ENCODE peak calls at places on chromosomes 5 and 9, in six cellular contexts. B is A549, O is endothelial cell of umbilical vein, X is tibial nerve, H is uterus, K is H1. P is an unnamed sample. For H3K4me1, the result is how much of the 10 kb centered on the place peaks cover.

GRCh38 chr9:116589392-116590354 is 97.4 kb upstream of the TRIM32 start:
- DNase-seq in B (peak), O (peak), X (no peak), H (no peak), K (peak), P (no peak)

GRCh38 chr5:144598451-144599068 is 427.9 kb downstream of the KCTD16 start:
- DNase-seq in B (no peak), O (no peak), X (no peak), H (no peak), K (no peak), P (no peak)

GRCh38 chr9:111914749-111915424 is 18.3 kb downstream of the UGCG start:
- DNase-seq in B (no peak), O (peak), X (no peak), H (no peak), K (no peak), P (no peak)

GRCh38 chr5:14945450-14945849 is 73.9 kb upstream of the ANKH start:
- DNase-seq in B (peak), O (no peak), X (no peak), H (no peak), K (no peak), P (no peak)

GRCh38 chr9:106872641-106873040 is 9.7 kb downstream of the ZNF462 start:
- DNase-seq in B (no peak), O (no peak), X (no peak), H (no peak), K (no peak), P (no peak)

GRCh38 chr9:104334549-104334948 is 169.5 kb upstream of the OR13F1 start:
- DNase-seq in B (no peak), O (no peak), X (no peak), H (no peak), K (no peak), P (no peak)

GRCh38 chr9:89669361-89669842 is 64.6 kb downstream of the GADD45G start:
- DNase-seq in B (no peak), O (no peak), X (no peak), H (no peak), K (no peak), P (no peak)

GRCh38 chr5:128494516-128494915 is 43.5 kb downstream of the FBN2 start:
- DNase-seq in B (peak), O (no peak), X (no peak), H (no peak), K (no peak), P (no peak)

GRCh38 chr5:78162253-78162862 is 132.1 kb downstream of the AP3B1 start:
- DNase-seq in B (peak), O (peak), X (no peak), H (no peak), K (no peak), P (no peak)

GRCh38 chr9:111039203-111039907 is 1.1 kb upstream of the LPAR1 start:
- DNase-seq in B (no peak), O (no peak), X (no peak), H (no peak), K (no peak), P (peak)

GRCh38 chr5:18802336-18802735 is 1168.1 kb downstream of the TAF11L14 start:
- DNase-seq in B (no peak), O (no peak), X (no peak), H (no peak), K (no peak), P (no peak)

GRCh38 chr5:137706841-137707240 is 29.0 kb downstream of the KLHL3 start:
- DNase-seq in B (no peak), O (peak), X (no peak), H (no peak), K (no peak), P (no peak)

GRCh38 chr5:103132684-103133083 is 12.6 kb downstream of the PPIP5K2 start:
- DNase-seq in B (no peak), O (no peak), X (no peak), H (no peak), K (no peak), P (no peak)

GRCh38 chr9:98335666-98336065 is 80.2 kb upstream of the TBC1D2 start:
- DNase-seq in B (no peak), O (no peak), X (no peak), H (no peak), K (no peak), P (no peak)

GRCh38 chr5:107268241-107268640 is 402.5 kb downstream of the EFNA5 start:
- DNase-seq in B (no peak), O (peak), X (no peak), H (no peak), K (no peak), P (no peak)

GRCh38 chr5:9387879-9388278 is 158.0 kb downstream of the SEMA5A start:
- DNase-seq in B (no peak), O (no peak), X (no peak), H (no peak), K (no peak), P (no peak)

GRCh38 chr5:143400541-143401252 is 2.8 kb downstream of the NR3C1 start:
- DNase-seq in B (peak), O (peak), X (no peak), H (no peak), K (no peak), P (no peak)
- H3K4me3 ChIP-seq in B (peak), O (no peak), X (peak), H (peak), K (no peak), P (no peak)

GRCh38 chr9:6566409-6567139 is 79.0 kb downstream of the GLDC start:
- DNase-seq in B (peak), O (peak), X (no peak), H (peak), K (peak), P (no peak)
- TF ChIP-seq POLR2A in B (no peak), O (peak), X (no peak), H (no peak), K (no peak), P (no peak)

GRCh38 chr9:91198405-91198804 is 163.3 kb downstream of the AUH start:
- DNase-seq in B (no peak), O (no peak), X (no peak), H (no peak), K (no peak), P (no peak)
- H3K4me1 ChIP-seq in B (under half), O (under half), X (half or more), H (under half), K (under half), P (under half)

GRCh38 chr9:14031761-14032279 is 282.1 kb downstream of the NFIB start:
- DNase-seq in B (no peak), O (peak), X (no peak), H (no peak), K (no peak), P (no peak)

GRCh38 chr9:14031015-14031414 is 282.9 kb downstream of the NFIB start:
- DNase-seq in B (no peak), O (peak), X (no peak), H (peak), K (no peak), P (no peak)

GRCh38 chr9:14033067-14033466 is 280.9 kb downstream of the NFIB start:
- DNase-seq in B (no peak), O (no peak), X (no peak), H (no peak), K (no peak), P (no peak)

GRCh38 chr9:14029811-14030210 is 284.1 kb downstream of the NFIB start:
- DNase-seq in B (no peak), O (peak), X (no peak), H (no peak), K (no peak), P (no peak)

DNA sequence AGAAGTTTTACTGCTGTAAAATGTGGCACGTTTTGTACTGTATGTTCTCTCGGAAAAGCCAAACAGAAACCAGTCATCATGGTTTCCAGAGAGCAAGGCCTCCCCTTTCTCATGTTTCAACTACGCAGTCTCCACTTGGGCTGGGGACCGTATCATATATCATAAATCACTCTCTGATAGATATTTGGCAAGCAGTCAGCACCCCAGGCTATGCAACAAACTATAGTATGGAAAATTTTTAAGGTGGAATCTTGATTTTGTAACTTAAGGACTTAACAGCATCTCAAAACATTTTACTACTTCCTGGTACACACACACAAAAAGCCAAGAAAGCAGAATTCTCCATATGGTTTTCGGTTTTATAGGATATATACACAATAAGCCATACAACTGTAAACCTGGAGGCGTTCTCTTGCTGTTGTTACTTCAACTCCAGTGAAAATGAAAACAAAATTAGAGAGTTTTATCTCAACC is 283.6 kb downstream of the NFIB start:
- DNase-seq in B (peak), O (peak), X (no peak), H (no peak), K (no peak), P (peak)
- H3K4me3 ChIP-seq in B (no peak), O (peak), X (peak), H (no peak), K (no peak), P (no peak)